ENCODE peak calls at places on chromosome 10, in seven cellular contexts. One of them, this sample, is unnamed.

GRCh38 chr10:102621418-102622325 is 22.6 kb upstream of the TRIM8 start:
- DNase-seq in NCI-H1092 treated with DMSO at 0.1 percent for 48 hours: no peak
- DNase-seq in hepatocyte: peak; percentile 4
- DNase-seq in ureter: no peak
- DNase-seq in cerebellar nuclear complex: no peak
- DNase-seq in cardiac fibroblast: no peak
- DNase-seq in EH: peak; percentile 27
- DNase-seq in this sample: no peak

GRCh38 chr10:84329094-84329611 is 764 bp downstream of the CCSER2 start:
- DNase-seq in NCI-H1092 treated with DMSO at 0.1 percent for 48 hours: peak; percentile 1
- DNase-seq in hepatocyte: peak; percentile 57
- DNase-seq in ureter: no peak
- DNase-seq in cerebellar nuclear complex: no peak
- DNase-seq in cardiac fibroblast: peak; percentile 64
- DNase-seq in EH: peak; percentile 54
- DNase-seq in this sample: peak; percentile 6

GRCh38 chr10:132847856-132848255 is 61.9 kb upstream of the NKX6-2 start:
- DNase-seq in NCI-H1092 treated with DMSO at 0.1 percent for 48 hours: no peak
- DNase-seq in hepatocyte: no peak
- DNase-seq in ureter: peak; percentile 30
- DNase-seq in cerebellar nuclear complex: no peak
- DNase-seq in cardiac fibroblast: no peak
- DNase-seq in EH: no peak
- DNase-seq in this sample: no peak

GRCh38 chr10:63155388-63156028 is 22.4 kb downstream of the NRBF2 start:
- DNase-seq in NCI-H1092 treated with DMSO at 0.1 percent for 48 hours: no peak
- DNase-seq in hepatocyte: no peak
- DNase-seq in ureter: no peak
- DNase-seq in cerebellar nuclear complex: no peak
- DNase-seq in cardiac fibroblast: no peak
- DNase-seq in EH: no peak
- DNase-seq in this sample: no peak

GRCh38 chr10:97800474-97800873 is 28.7 kb upstream of the SFRP5 start:
- DNase-seq in NCI-H1092 treated with DMSO at 0.1 percent for 48 hours: no peak
- DNase-seq in hepatocyte: no peak
- DNase-seq in ureter: no peak
- DNase-seq in cerebellar nuclear complex: no peak
- DNase-seq in cardiac fibroblast: no peak
- DNase-seq in EH: no peak
- DNase-seq in this sample: no peak

GRCh38 chr10:67033878-67034277 is 108.0 kb downstream of the LRRTM3 start:
- DNase-seq in NCI-H1092 treated with DMSO at 0.1 percent for 48 hours: no peak
- DNase-seq in hepatocyte: no peak
- DNase-seq in ureter: no peak
- DNase-seq in cerebellar nuclear complex: no peak
- DNase-seq in cardiac fibroblast: no peak
- DNase-seq in EH: no peak
- DNase-seq in this sample: no peak

GRCh38 chr10:132237396-132237795 is 50.6 kb downstream of the DPYSL4 start:
- DNase-seq in NCI-H1092 treated with DMSO at 0.1 percent for 48 hours: no peak
- DNase-seq in hepatocyte: no peak
- DNase-seq in ureter: no peak
- DNase-seq in cerebellar nuclear complex: no peak
- DNase-seq in cardiac fibroblast: no peak
- DNase-seq in EH: no peak
- DNase-seq in this sample: no peak

GRCh38 chr10:31262672-31263071 is 56.3 kb upstream of the ZEB1 start:
- DNase-seq in NCI-H1092 treated with DMSO at 0.1 percent for 48 hours: no peak
- DNase-seq in hepatocyte: no peak
- DNase-seq in ureter: peak; percentile 59
- DNase-seq in cerebellar nuclear complex: no peak
- DNase-seq in cardiac fibroblast: peak; percentile 61
- DNase-seq in EH: peak; percentile 84
- DNase-seq in this sample: no peak

GRCh38 chr10:122494173-122494820 is 32.9 kb downstream of the HTRA1 start:
- DNase-seq in NCI-H1092 treated with DMSO at 0.1 percent for 48 hours: no peak
- DNase-seq in hepatocyte: no peak
- DNase-seq in ureter: no peak
- DNase-seq in cerebellar nuclear complex: no peak
- DNase-seq in cardiac fibroblast: no peak
- DNase-seq in EH: no peak
- DNase-seq in this sample: no peak

GRCh38 chr10:70729763-70730357 is 55.3 kb downstream of the TBATA start:
- DNase-seq in NCI-H1092 treated with DMSO at 0.1 percent for 48 hours: peak; percentile 91
- DNase-seq in hepatocyte: no peak
- DNase-seq in ureter: no peak
- DNase-seq in cerebellar nuclear complex: no peak
- DNase-seq in cardiac fibroblast: no peak
- DNase-seq in EH: no peak
- DNase-seq in this sample: peak; percentile 91

GRCh38 chr10:72259491-72260214 is 14.1 kb upstream of the DDIT4 start:
- DNase-seq in NCI-H1092 treated with DMSO at 0.1 percent for 48 hours: no peak
- DNase-seq in hepatocyte: peak; percentile 64
- DNase-seq in ureter: no peak
- DNase-seq in cerebellar nuclear complex: no peak
- DNase-seq in cardiac fibroblast: peak; percentile 74
- DNase-seq in EH: peak; percentile 95
- DNase-seq in this sample: no peak

GRCh38 chr10:3068201-3068967 is 1.0 kb downstream of the PFKP start:
- DNase-seq in NCI-H1092 treated with DMSO at 0.1 percent for 48 hours: peak; percentile 41
- DNase-seq in hepatocyte: peak; percentile 77
- DNase-seq in ureter: peak; percentile 72
- DNase-seq in cerebellar nuclear complex: no peak
- DNase-seq in cardiac fibroblast: peak; percentile 70
- DNase-seq in EH: peak; percentile 68
- DNase-seq in this sample: peak; percentile 46

GRCh38 chr10:112959207-112959838 is 9.3 kb downstream of the TCF7L2 start:
- DNase-seq in NCI-H1092 treated with DMSO at 0.1 percent for 48 hours: no peak
- DNase-seq in hepatocyte: peak; percentile 28
- DNase-seq in ureter: no peak
- DNase-seq in cerebellar nuclear complex: no peak
- DNase-seq in cardiac fibroblast: peak; percentile 43
- DNase-seq in EH: peak; percentile 80
- DNase-seq in this sample: no peak

GRCh38 chr10:69734797-69735468 is 66.8 kb upstream of the COL13A1 start:
- DNase-seq in NCI-H1092 treated with DMSO at 0.1 percent for 48 hours: no peak
- DNase-seq in hepatocyte: no peak
- DNase-seq in ureter: no peak
- DNase-seq in cerebellar nuclear complex: no peak
- DNase-seq in cardiac fibroblast: no peak
- DNase-seq in EH: no peak
- DNase-seq in this sample: no peak

GRCh38 chr10:29784175-29784773 is 149.5 kb upstream of the SVIL start:
- DNase-seq in NCI-H1092 treated with DMSO at 0.1 percent for 48 hours: no peak
- DNase-seq in hepatocyte: peak; percentile 77
- DNase-seq in ureter: peak; percentile 78
- DNase-seq in cerebellar nuclear complex: no peak
- DNase-seq in cardiac fibroblast: peak; percentile 99
- DNase-seq in EH: peak; percentile 100
- DNase-seq in this sample: no peak